ENCODE peak calls at places on chromosomes 12 and 14, in four cellular contexts. One of them, this sample, is unnamed.

GRCh38 chr14:65179918-65180724 is 77.8 kb upstream of the MAX start:
- DNase-seq in Ammon's horn: no peak
- DNase-seq in CD14-positive monocyte: no peak
- DNase-seq in activated naive CD8-positive, alpha-beta T cell treated with anti-CD3 and anti-CD28 coated beads, Interleukin-2, amount 50 U/mL, for 24 hours: peak; percentile 67
- DNase-seq in this sample: peak; percentile 37

GRCh38 chr12:59113831-59114273 is 193.5 kb upstream of the LRIG3 start:
- DNase-seq in Ammon's horn: peak; percentile 92
- DNase-seq in CD14-positive monocyte: peak; percentile 48
- DNase-seq in activated naive CD8-positive, alpha-beta T cell treated with anti-CD3 and anti-CD28 coated beads, Interleukin-2, amount 50 U/mL, for 24 hours: peak; percentile 57
- DNase-seq in this sample: peak; percentile 75

GRCh38 chr12:67069451-67070306 is 199.5 kb upstream of the CAND1 start:
- DNase-seq in Ammon's horn: peak; percentile 12
- DNase-seq in CD14-positive monocyte: no peak
- DNase-seq in activated naive CD8-positive, alpha-beta T cell treated with anti-CD3 and anti-CD28 coated beads, Interleukin-2, amount 50 U/mL, for 24 hours: peak; percentile 38
- DNase-seq in this sample: no peak

GRCh38 chr12:78208106-78208505 is 377.4 kb downstream of the NAV3 start:
- DNase-seq in Ammon's horn: no peak
- DNase-seq in CD14-positive monocyte: no peak
- DNase-seq in activated naive CD8-positive, alpha-beta T cell treated with anti-CD3 and anti-CD28 coated beads, Interleukin-2, amount 50 U/mL, for 24 hours: no peak
- DNase-seq in this sample: no peak

GRCh38 chr14:56342419-56342901 is 224.2 kb downstream of the PELI2 start:
- DNase-seq in Ammon's horn: no peak
- DNase-seq in CD14-positive monocyte: no peak
- DNase-seq in activated naive CD8-positive, alpha-beta T cell treated with anti-CD3 and anti-CD28 coated beads, Interleukin-2, amount 50 U/mL, for 24 hours: no peak
- DNase-seq in this sample: no peak

GRCh38 chr12:40691913-40692616 is at the start of gene CNTN1:
- DNase-seq in Ammon's horn: peak; percentile 94
- DNase-seq in CD14-positive monocyte: no peak
- DNase-seq in activated naive CD8-positive, alpha-beta T cell treated with anti-CD3 and anti-CD28 coated beads, Interleukin-2, amount 50 U/mL, for 24 hours: no peak
- DNase-seq in this sample: peak; percentile 16

GRCh38 chr12:66035289-66035961 is 95.1 kb downstream of the LLPH start:
- DNase-seq in Ammon's horn: no peak
- DNase-seq in CD14-positive monocyte: no peak
- DNase-seq in activated naive CD8-positive, alpha-beta T cell treated with anti-CD3 and anti-CD28 coated beads, Interleukin-2, amount 50 U/mL, for 24 hours: no peak
- DNase-seq in this sample: no peak

GRCh38 chr14:100538566-100539318 is 48.5 kb downstream of the BEGAIN start:
- DNase-seq in Ammon's horn: no peak
- DNase-seq in CD14-positive monocyte: peak; percentile 45
- DNase-seq in activated naive CD8-positive, alpha-beta T cell treated with anti-CD3 and anti-CD28 coated beads, Interleukin-2, amount 50 U/mL, for 24 hours: no peak
- DNase-seq in this sample: no peak

GRCh38 chr12:118033331-118033730 is 16.8 kb downstream of the RFC5 start:
- DNase-seq in Ammon's horn: no peak
- DNase-seq in CD14-positive monocyte: no peak
- DNase-seq in activated naive CD8-positive, alpha-beta T cell treated with anti-CD3 and anti-CD28 coated beads, Interleukin-2, amount 50 U/mL, for 24 hours: no peak
- DNase-seq in this sample: no peak

GRCh38 chr14:68513137-68513536 is 279.7 kb downstream of the ZFP36L1 start:
- DNase-seq in Ammon's horn: no peak
- DNase-seq in CD14-positive monocyte: no peak
- DNase-seq in activated naive CD8-positive, alpha-beta T cell treated with anti-CD3 and anti-CD28 coated beads, Interleukin-2, amount 50 U/mL, for 24 hours: no peak
- DNase-seq in this sample: no peak

GRCh38 chr12:65830305-65830704 is 6.0 kb downstream of the HMGA2 start:
- DNase-seq in Ammon's horn: no peak
- DNase-seq in CD14-positive monocyte: no peak
- DNase-seq in activated naive CD8-positive, alpha-beta T cell treated with anti-CD3 and anti-CD28 coated beads, Interleukin-2, amount 50 U/mL, for 24 hours: no peak
- DNase-seq in this sample: no peak

GRCh38 chr14:51938137-51938536 is 51.2 kb upstream of the RTRAF start:
- DNase-seq in Ammon's horn: no peak
- DNase-seq in CD14-positive monocyte: no peak
- DNase-seq in activated naive CD8-positive, alpha-beta T cell treated with anti-CD3 and anti-CD28 coated beads, Interleukin-2, amount 50 U/mL, for 24 hours: no peak
- DNase-seq in this sample: no peak

GRCh38 chr14:91363776-91364523 is 53.7 kb downstream of the CCDC88C start:
- DNase-seq in Ammon's horn: peak; percentile 39
- DNase-seq in CD14-positive monocyte: peak; percentile 93
- DNase-seq in activated naive CD8-positive, alpha-beta T cell treated with anti-CD3 and anti-CD28 coated beads, Interleukin-2, amount 50 U/mL, for 24 hours: peak; percentile 18
- DNase-seq in this sample: no peak

GRCh38 chr12:105721051-105721825 is 390.7 kb downstream of the C12orf75 start:
- DNase-seq in Ammon's horn: no peak
- DNase-seq in CD14-positive monocyte: no peak
- DNase-seq in activated naive CD8-positive, alpha-beta T cell treated with anti-CD3 and anti-CD28 coated beads, Interleukin-2, amount 50 U/mL, for 24 hours: no peak
- DNase-seq in this sample: no peak

GRCh38 chr12:3199551-3200031 is 122.4 kb downstream of the TSPAN9 start:
- DNase-seq in Ammon's horn: peak; percentile 6
- DNase-seq in CD14-positive monocyte: no peak
- DNase-seq in activated naive CD8-positive, alpha-beta T cell treated with anti-CD3 and anti-CD28 coated beads, Interleukin-2, amount 50 U/mL, for 24 hours: no peak
- DNase-seq in this sample: no peak

GRCh38 chr14:100547633-100548294 is 39.5 kb downstream of the BEGAIN start:
- DNase-seq in Ammon's horn: peak; percentile 65
- DNase-seq in CD14-positive monocyte: peak; percentile 94
- DNase-seq in activated naive CD8-positive, alpha-beta T cell treated with anti-CD3 and anti-CD28 coated beads, Interleukin-2, amount 50 U/mL, for 24 hours: peak; percentile 40
- DNase-seq in this sample: no peak

GRCh38 chr14:35747379-35747778 is 61.7 kb downstream of the RALGAPA1 start:
- DNase-seq in Ammon's horn: no peak
- DNase-seq in CD14-positive monocyte: no peak
- DNase-seq in activated naive CD8-positive, alpha-beta T cell treated with anti-CD3 and anti-CD28 coated beads, Interleukin-2, amount 50 U/mL, for 24 hours: no peak
- DNase-seq in this sample: peak; percentile 30

GRCh38 chr14:58637040-58637390 is 747 bp upstream of the DACT1 start:
- DNase-seq in Ammon's horn: peak; percentile 36
- DNase-seq in CD14-positive monocyte: no peak
- DNase-seq in activated naive CD8-positive, alpha-beta T cell treated with anti-CD3 and anti-CD28 coated beads, Interleukin-2, amount 50 U/mL, for 24 hours: peak; percentile 25
- DNase-seq in this sample: peak; percentile 71

GRCh38 chr12:120292661-120293531 is at the start of gene RNU4-1:
- DNase-seq in Ammon's horn: peak; percentile 85
- DNase-seq in CD14-positive monocyte: peak; percentile 82
- DNase-seq in activated naive CD8-positive, alpha-beta T cell treated with anti-CD3 and anti-CD28 coated beads, Interleukin-2, amount 50 U/mL, for 24 hours: peak; percentile 76
- DNase-seq in this sample: peak; percentile 77

GRCh38 chr12:93322784-93323183 is 54.9 kb upstream of the NUDT4 start:
- DNase-seq in Ammon's horn: no peak
- DNase-seq in CD14-positive monocyte: no peak
- DNase-seq in activated naive CD8-positive, alpha-beta T cell treated with anti-CD3 and anti-CD28 coated beads, Interleukin-2, amount 50 U/mL, for 24 hours: no peak
- DNase-seq in this sample: no peak

GRCh38 chr12:96143392-96143791 is 50.8 kb upstream of the ELK3 start:
- DNase-seq in Ammon's horn: no peak
- DNase-seq in CD14-positive monocyte: no peak
- DNase-seq in activated naive CD8-positive, alpha-beta T cell treated with anti-CD3 and anti-CD28 coated beads, Interleukin-2, amount 50 U/mL, for 24 hours: no peak
- DNase-seq in this sample: no peak

GRCh38 chr14:101707863-101708620 is 53.5 kb upstream of the PPP2R5C start:
- DNase-seq in Ammon's horn: no peak
- DNase-seq in CD14-positive monocyte: no peak
- DNase-seq in activated naive CD8-positive, alpha-beta T cell treated with anti-CD3 and anti-CD28 coated beads, Interleukin-2, amount 50 U/mL, for 24 hours: no peak
- DNase-seq in this sample: no peak

GRCh38 chr14:76761849-76762616 is 765 bp downstream of the VASH1 start:
- DNase-seq in Ammon's horn: peak; percentile 54
- DNase-seq in CD14-positive monocyte: no peak
- DNase-seq in activated naive CD8-positive, alpha-beta T cell treated with anti-CD3 and anti-CD28 coated beads, Interleukin-2, amount 50 U/mL, for 24 hours: no peak
- DNase-seq in this sample: no peak

GRCh38 chr14:71588576-71589215 is 343.5 kb upstream of the RGS6 start:
- DNase-seq in Ammon's horn: no peak
- DNase-seq in CD14-positive monocyte: no peak
- DNase-seq in activated naive CD8-positive, alpha-beta T cell treated with anti-CD3 and anti-CD28 coated beads, Interleukin-2, amount 50 U/mL, for 24 hours: no peak
- DNase-seq in this sample: no peak

GRCh38 chr12:124543052-124543590 is 24.3 kb downstream of the NCOR2 start:
- DNase-seq in Ammon's horn: no peak
- DNase-seq in CD14-positive monocyte: peak; percentile 72
- DNase-seq in activated naive CD8-positive, alpha-beta T cell treated with anti-CD3 and anti-CD28 coated beads, Interleukin-2, amount 50 U/mL, for 24 hours: no peak
- DNase-seq in this sample: no peak

GRCh38 chr14:50943943-50944646 is at the start of gene PYGL:
- DNase-seq in Ammon's horn: peak; percentile 45
- DNase-seq in CD14-positive monocyte: no peak
- DNase-seq in activated naive CD8-positive, alpha-beta T cell treated with anti-CD3 and anti-CD28 coated beads, Interleukin-2, amount 50 U/mL, for 24 hours: peak; percentile 40
- DNase-seq in this sample: no peak

GRCh38 chr14:22168092-22168955 is 420.7 kb downstream of the DAD1 start:
- DNase-seq in Ammon's horn: no peak
- DNase-seq in CD14-positive monocyte: no peak
- DNase-seq in activated naive CD8-positive, alpha-beta T cell treated with anti-CD3 and anti-CD28 coated beads, Interleukin-2, amount 50 U/mL, for 24 hours: no peak
- DNase-seq in this sample: no peak

GRCh38 chr12:67482751-67483661 is 165.5 kb upstream of the DYRK2 start:
- DNase-seq in Ammon's horn: peak; percentile 79
- DNase-seq in CD14-positive monocyte: no peak
- DNase-seq in activated naive CD8-positive, alpha-beta T cell treated with anti-CD3 and anti-CD28 coated beads, Interleukin-2, amount 50 U/mL, for 24 hours: peak; percentile 45
- DNase-seq in this sample: no peak

GRCh38 chr12:106342397-106343212 is 14.9 kb upstream of the POLR3B start:
- DNase-seq in Ammon's horn: peak; percentile 26
- DNase-seq in CD14-positive monocyte: no peak
- DNase-seq in activated naive CD8-positive, alpha-beta T cell treated with anti-CD3 and anti-CD28 coated beads, Interleukin-2, amount 50 U/mL, for 24 hours: no peak
- DNase-seq in this sample: peak; percentile 63